ENCODE peak calls at places on chromosomes 3 and 15, in seven cellular contexts. F, D, G, E, I, Z and K are unnamed samples. For H3K4me1, the result is how much of the 10 kb centered on the place peaks cover.

GRCh38 chr3:99929409-99930139 is 111.9 kb downstream of the CMSS1 start:
- DNase-seq in F (no peak), D (peak), I (no peak), G (no peak), Z (peak), E (peak), K (peak)

GRCh38 chr3:29286841-29287240 is 6.0 kb downstream of the RBMS3 start:
- DNase-seq in G (no peak), I (no peak), E (no peak), Z (peak), F (no peak), D (no peak), K (no peak)

GRCh38 chr3:147360936-147361670 is 45.2 kb downstream of the ZIC4 start:
- DNase-seq in F (no peak), E (no peak), I (no peak), G (peak), D (no peak), Z (peak), K (no peak)

GRCh38 chr15:32838820-32839219 is 121.0 kb downstream of the GREM1 start:
- DNase-seq in E (no peak), G (no peak), Z (no peak), F (no peak), D (no peak), I (no peak), K (peak)

GRCh38 chr15:47743385-47743784 is 26.1 kb downstream of the SEMA6D start:
- DNase-seq in G (no peak), F (no peak), E (no peak), D (no peak), Z (no peak), I (no peak), K (no peak)

GRCh38 chr3:49238274-49239127 is 38.5 kb downstream of the C3orf62 start:
- DNase-seq in F (no peak), Z (peak), D (no peak), E (peak), I (no peak), G (no peak), K (peak)

GRCh38 chr3:176595307-176595706 is 602.0 kb downstream of the TBL1XR1 start:
- DNase-seq in F (no peak), I (no peak), G (no peak), E (no peak), D (no peak), Z (peak), K (no peak)

GRCh38 chr15:39054128-39054732 is 489.6 kb upstream of the RASGRP1 start:
- DNase-seq in D (no peak), Z (no peak), F (no peak), E (no peak), I (no peak), G (no peak), K (no peak)

GRCh38 chr15:60830479-60830878 is 351.5 kb upstream of the ICE2 start:
- DNase-seq in G (no peak), I (no peak), E (no peak), D (no peak), F (no peak), Z (peak), K (no peak)

GRCh38 chr15:54462511-54462913 is 484.3 kb downstream of the UNC13C start:
- DNase-seq in Z (no peak), D (no peak), I (no peak), F (no peak), G (no peak), E (no peak), K (no peak)

GRCh38 chr15:35127717-35128116 is 42.6 kb upstream of the NANOGP8 start:
- DNase-seq in D (no peak), I (no peak), E (no peak), Z (no peak), F (no peak), G (no peak), K (no peak)

GRCh38 chr3:24943961-24944360 is 449.3 kb upstream of the THRB start:
- DNase-seq in I (no peak), D (no peak), F (no peak), E (no peak), Z (no peak), G (no peak), K (no peak)

GRCh38 chr3:127764841-127765362 is 57.4 kb downstream of the MGLL start:
- DNase-seq in Z (peak), G (no peak), I (no peak), D (no peak), F (no peak), E (no peak), K (no peak)

GRCh38 chr3:71050521-71051258 is 532.8 kb downstream of the FOXP1 start:
- DNase-seq in G (no peak), D (no peak), I (no peak), F (peak), E (no peak), Z (peak), K (no peak)

GRCh38 chr3:55637906-55638635 is 151.0 kb upstream of the WNT5A start:
- DNase-seq in E (no peak), Z (no peak), F (no peak), I (no peak), G (no peak), D (no peak), K (no peak)

GRCh38 chr15:96893159-96893906 is 562.8 kb downstream of the NR2F2 start:
- DNase-seq in G (peak), D (no peak), I (peak), F (no peak), E (no peak), Z (peak), K (no peak)

GRCh38 chr3:90031121-90031520 is 923.7 kb downstream of the EPHA3 start:
- DNase-seq in I (no peak), E (no peak), D (no peak), G (no peak), F (no peak), Z (no peak), K (no peak)

DNA sequence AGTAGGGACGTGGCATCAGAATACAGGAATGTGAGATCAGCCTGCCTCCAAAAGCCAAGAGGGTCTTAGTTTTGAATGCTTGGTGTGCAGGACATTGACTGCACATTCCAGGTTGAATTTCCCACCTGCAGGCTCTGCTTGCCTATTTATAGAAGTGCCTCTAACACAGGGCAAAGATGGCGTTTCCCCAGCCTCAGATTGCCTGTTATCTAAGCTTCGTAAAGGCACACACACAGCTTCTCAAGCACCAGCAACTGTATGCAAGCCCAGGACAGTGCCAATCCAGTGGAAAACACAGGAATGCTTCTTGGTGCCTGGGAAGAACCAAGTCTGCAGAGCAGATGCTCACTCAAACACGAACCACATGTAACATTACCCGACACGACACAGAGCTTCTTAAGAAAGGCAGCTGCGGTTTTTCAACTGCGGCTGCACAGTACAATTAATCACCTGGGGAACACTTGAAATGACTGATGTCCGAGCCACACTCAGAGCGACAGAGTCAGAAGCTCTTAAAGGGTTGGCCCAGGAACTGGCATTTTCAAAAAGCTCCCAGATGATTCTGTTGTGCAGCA is 90.0 kb upstream of the ANKRD34C start:
- DNase-seq in E (no peak), Z (peak), I (no peak), D (no peak), F (no peak), G (no peak), K (no peak)
- H3K4me1 ChIP-seq in E (under half), Z (under half), I (under half), D (under half), F (under half), G (under half), K (under half)

DNA sequence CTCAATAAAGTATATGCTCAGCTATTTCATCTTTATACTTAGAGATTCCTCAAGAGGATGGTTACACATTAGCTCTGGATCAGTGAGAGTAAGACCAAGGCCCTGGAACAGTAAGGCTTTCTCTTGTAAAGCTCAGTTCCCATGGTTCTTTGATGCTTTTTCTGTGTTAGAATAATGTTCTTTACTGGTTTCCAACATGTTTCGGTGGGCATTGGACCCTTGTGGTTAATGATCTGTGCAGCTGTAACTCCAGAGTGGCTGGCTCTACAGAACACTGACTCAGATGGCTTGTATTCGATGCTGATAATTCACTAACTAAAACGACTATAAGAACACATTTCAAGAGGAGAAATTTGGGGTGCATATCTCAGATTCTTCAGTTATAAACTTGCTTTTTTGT is 114.7 kb downstream of the AKAP13 start:
- DNase-seq in F (no peak), D (no peak), E (no peak), Z (no peak), I (no peak), G (no peak), K (no peak)
- H3K4me1 ChIP-seq in F (under half), D (under half), E (under half), Z (under half), I (under half), G (under half), K (under half)

GRCh38 chr15:70269331-70269911 is 171.7 kb upstream of the TLE3 start:
- DNase-seq in E (no peak), G (no peak), Z (no peak), D (no peak), F (no peak), I (no peak), K (no peak)

GRCh38 chr15:70267306-70267705 is 169.6 kb upstream of the TLE3 start:
- DNase-seq in D (no peak), F (no peak), E (no peak), I (no peak), Z (no peak), G (no peak), K (no peak)

GRCh38 chr15:70269991-70270751 is 172.5 kb upstream of the TLE3 start:
- DNase-seq in E (peak), I (no peak), D (no peak), G (no peak), Z (peak), F (no peak), K (no peak)

GRCh38 chr15:70267879-70268278 is 170.2 kb upstream of the TLE3 start:
- DNase-seq in Z (no peak), D (no peak), G (no peak), E (no peak), F (no peak), I (no peak), K (no peak)

DNA sequence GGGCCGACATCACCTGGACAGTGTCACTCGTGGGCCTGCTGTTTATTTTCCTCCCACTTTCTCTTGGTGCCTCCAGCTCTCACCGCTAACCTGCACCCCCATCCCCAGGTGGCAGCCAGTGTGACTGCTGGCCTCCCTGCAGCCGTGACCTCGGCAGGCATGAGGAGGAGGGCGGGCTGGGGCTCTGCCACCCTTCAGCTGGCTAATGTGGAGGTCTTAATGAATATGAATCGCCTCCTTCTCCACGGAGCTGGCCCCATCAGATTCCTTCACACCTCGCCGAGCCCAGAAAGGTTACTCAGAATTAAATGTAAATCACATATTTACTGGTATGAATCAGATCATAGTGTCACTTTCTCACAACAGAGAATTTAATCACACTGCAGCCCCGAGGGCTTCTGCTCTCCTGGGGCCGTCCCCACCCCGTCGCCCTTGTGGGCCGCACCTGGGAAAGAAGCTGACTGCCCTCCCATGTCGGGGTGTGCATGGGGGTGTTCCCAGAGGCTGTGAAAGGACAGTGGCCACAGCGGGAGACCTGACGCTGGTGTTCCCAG is 171.1 kb upstream of the TLE3 start:
- DNase-seq in I (no peak), D (no peak), F (no peak), E (no peak), Z (no peak), G (no peak), K (no peak)
- H3K4me1 ChIP-seq in I (under half), D (under half), F (under half), E (under half), Z (half or more), G (under half), K (under half)

DNA sequence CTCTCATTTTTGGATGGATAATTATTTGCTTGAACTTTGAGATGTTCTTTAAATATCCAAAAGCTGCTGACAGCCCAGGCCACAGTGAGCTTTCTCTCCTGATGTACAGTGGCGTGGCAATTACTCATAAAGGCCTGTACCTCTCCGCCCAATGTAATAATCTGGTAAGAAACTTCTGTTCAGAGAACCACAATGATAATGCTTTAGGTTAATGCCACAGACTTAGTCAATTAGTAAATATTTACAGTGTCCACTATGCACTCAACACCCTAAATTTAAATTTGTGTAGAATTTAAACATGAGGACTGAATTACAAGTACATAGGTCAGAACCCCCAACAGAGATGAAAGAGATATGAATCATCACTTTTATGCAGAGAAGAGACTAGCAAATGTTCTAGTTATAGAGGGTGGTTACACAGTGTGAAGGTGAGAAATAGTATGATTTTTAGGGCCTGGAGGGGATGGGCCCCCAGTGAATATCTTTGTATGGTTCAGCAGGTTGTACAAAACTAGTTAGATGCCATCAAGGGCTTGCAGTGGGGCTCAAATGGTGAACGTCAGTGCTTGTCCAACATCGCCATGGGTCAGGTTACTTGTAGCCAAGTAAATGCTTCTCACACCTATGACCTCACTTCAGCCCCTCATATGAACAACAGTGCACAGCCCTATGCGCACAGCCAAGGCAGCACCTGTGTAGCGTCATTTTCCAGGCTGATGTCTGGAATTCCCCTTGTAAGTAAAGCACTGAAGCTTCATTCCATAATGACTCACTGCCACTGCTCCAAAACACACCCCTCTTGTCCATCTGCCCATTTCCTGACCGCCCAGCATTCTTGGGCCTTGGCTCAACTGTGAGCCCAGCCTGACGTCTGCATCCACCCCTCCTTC is 13.3 kb downstream of the ABHD2 start:
- DNase-seq in E (peak), Z (peak), G (no peak), F (no peak), D (peak), I (no peak), K (peak)
- H3K4me1 ChIP-seq in E (under half), Z (half or more), G (under half), F (under half), D (under half), I (under half), K (half or more)

DNA sequence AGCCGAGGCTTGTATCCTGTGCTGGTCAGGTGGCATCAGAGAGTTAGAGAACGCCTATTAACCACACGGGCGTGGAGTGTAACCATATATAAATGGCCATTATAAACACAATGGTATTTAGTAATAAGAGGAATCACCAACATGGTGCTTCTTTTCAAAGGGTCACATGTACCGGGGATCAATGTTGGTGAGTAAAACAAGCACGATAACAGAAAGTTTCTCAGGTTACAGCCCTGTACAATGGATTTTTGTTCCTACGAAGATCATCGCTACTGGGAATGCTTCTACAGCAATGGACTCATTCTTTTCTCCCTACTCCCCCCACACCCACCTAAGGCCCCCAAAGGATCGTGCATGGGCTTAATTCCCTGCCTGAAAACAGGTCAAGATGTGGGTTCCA is 42.5 kb downstream of the MEIS2 start:
- DNase-seq in G (no peak), E (no peak), D (no peak), F (no peak), Z (no peak), I (peak), K (no peak)
- H3K4me1 ChIP-seq in G (under half), E (under half), D (under half), F (under half), Z (under half), I (under half), K (under half)